ENCODE peak calls at places on chromosomes 11 and 22, in seven cellular contexts. E is NAMALWA, U is coronary artery, A is fibroblast of the conjunctiva, H is AG09309, P is body of pancreas, L is astrocyte of the spinal cord. M is an unnamed sample.

GRCh38 chr11:86302092-86302793 is at the start of gene HIKESHI:
- DNase-seq in U (peak; percentile 99), E (peak; percentile 90), A (peak; percentile 96), H (peak; percentile 88), L (peak; percentile 98), P (peak; percentile 99), M (peak; percentile 95)

GRCh38 chr11:134418119-134418840 is 6.2 kb upstream of the B3GAT1 start:
- DNase-seq in A (no peak), E (no peak), L (no peak), H (no peak), P (no peak), U (no peak), M (no peak)

GRCh38 chr22:39151329-39151975 is 1.0 kb downstream of the CBX7 start:
- DNase-seq in E (no peak), U (no peak), L (no peak), H (no peak), P (no peak), A (no peak), M (no peak)

GRCh38 chr11:126284829-126285228 is 1.9 kb downstream of the TIRAP start:
- DNase-seq in E (peak; percentile 90), A (peak; percentile 76), L (peak; percentile 94), U (no peak), H (peak; percentile 70), P (peak; percentile 70), M (peak; percentile 95)

GRCh38 chr11:130829801-130830562 is 86.3 kb downstream of the SNX19 start:
- DNase-seq in A (no peak), L (no peak), U (no peak), P (peak; percentile 25), E (no peak), H (no peak), M (no peak)

GRCh38 chr11:12771875-12772274 is 97.7 kb downstream of the TEAD1 start:
- DNase-seq in H (no peak), L (no peak), U (no peak), P (no peak), A (no peak), E (no peak), M (no peak)

GRCh38 chr11:2122222-2122906 is 16.8 kb downstream of the IGF2 start:
- DNase-seq in L (peak; percentile 78), U (no peak), A (no peak), H (peak; percentile 14), P (no peak), E (no peak), M (no peak)

GRCh38 chr11:68375337-68375736 is 62.9 kb downstream of the LRP5 start:
- DNase-seq in U (no peak), A (no peak), E (no peak), H (no peak), L (no peak), P (no peak), M (no peak)

GRCh38 chr11:40867991-40868685 is 591.3 kb downstream of the LRRC4C start:
- DNase-seq in U (no peak), E (no peak), P (no peak), H (no peak), A (no peak), L (no peak), M (no peak)

GRCh38 chr22:26310616-26311015 is 118.4 kb upstream of the ASPHD2 start:
- DNase-seq in H (no peak), E (no peak), A (no peak), U (no peak), L (no peak), P (no peak), M (no peak)

GRCh38 chr11:35418282-35418846 is 994 bp downstream of the SLC1A2 start:
- DNase-seq in E (no peak), L (no peak), P (no peak), A (no peak), U (no peak), H (no peak), M (peak; percentile 9)

M was measured in activated CD4-positive, alpha-beta memory T cell treated with anti-CD3 and anti-CD28 coated beads for 36 hours.